ENCODE peak calls at places on chromosome 22, in six cellular contexts. Z is type B pancreatic cell, N is foreskin keratinocyte, G is GM10248, D is AG09319, O is nephron progenitor cell. X is an unnamed sample.

GRCh38 chr22:44585559-44586121 is 87.6 kb upstream of the RTL6 start:
- DNase-seq in Z (no peak), O (no peak), N (no peak), G (no peak), D (no peak), X (no peak)

GRCh38 chr22:38305481-38306448 is 11.5 kb downstream of the CSNK1E start:
- DNase-seq in N (no peak), Z (no peak), G (peak), O (peak), D (no peak), X (peak)

GRCh38 chr22:27405672-27406388 is 395.7 kb downstream of the MN1 start:
- DNase-seq in D (no peak), N (peak), O (peak), G (peak), Z (no peak), X (peak)

GRCh38 chr22:27424319-27424718 is 377.2 kb downstream of the MN1 start:
- DNase-seq in Z (no peak), N (no peak), G (no peak), D (no peak), O (no peak), X (no peak)

GRCh38 chr22:29870574-29870973 is 12.4 kb upstream of the MTMR3 start:
- DNase-seq in N (peak), D (no peak), G (no peak), O (no peak), Z (no peak), X (peak)

GRCh38 chr22:35446365-35446764 is 46.4 kb downstream of the MCM5 start:
- DNase-seq in G (no peak), O (no peak), N (peak), Z (no peak), D (no peak), X (peak)

GRCh38 chr22:36160499-36160942 is at the start of gene APOL3:
- DNase-seq in Z (no peak), D (no peak), O (no peak), N (no peak), G (peak), X (peak)

GRCh38 chr22:47736166-47737034 is 974.0 kb downstream of the TBC1D22A start:
- DNase-seq in O (no peak), N (peak), G (no peak), Z (no peak), D (no peak), X (no peak)

GRCh38 chr22:44846726-44847275 is 94.4 kb downstream of the ARHGAP8 start:
- DNase-seq in O (no peak), N (no peak), Z (no peak), G (no peak), D (no peak), X (no peak)

GRCh38 chr22:28019360-28019759 is 100.3 kb upstream of the PITPNB start:
- DNase-seq in D (no peak), G (no peak), Z (no peak), O (no peak), N (no peak), X (peak)

GRCh38 chr22:46078241-46079092 is 71.9 kb upstream of the PPARA start:
- DNase-seq in Z (no peak), D (peak), N (no peak), G (no peak), O (no peak), X (no peak)

GRCh38 chr22:29755889-29756288 is 10.9 kb downstream of the ZMAT5 start:
- DNase-seq in D (no peak), G (no peak), Z (no peak), O (no peak), N (no peak), X (no peak)

GRCh38 chr22:41907436-41908401 is 7.2 kb downstream of the SHISA8 start:
- DNase-seq in D (no peak), N (no peak), Z (no peak), O (no peak), G (no peak), X (no peak)

GRCh38 chr22:23058481-23059336 is 11.6 kb upstream of the GNAZ start:
- DNase-seq in N (no peak), Z (peak), G (no peak), D (no peak), O (no peak), X (no peak)

GRCh38 chr22:19173047-19174035 is 5.2 kb downstream of the SLC25A1 start:
- DNase-seq in D (no peak), O (no peak), N (no peak), Z (no peak), G (no peak), X (no peak)

GRCh38 chr22:38850399-38850798 is 6.6 kb upstream of the NPTXR start:
- DNase-seq in O (no peak), N (no peak), D (no peak), Z (no peak), G (no peak), X (no peak)

GRCh38 chr22:49765091-49765771 is 62.4 kb downstream of the BRD1 start:
- DNase-seq in O (no peak), D (no peak), Z (peak), G (no peak), N (no peak), X (no peak)

GRCh38 chr22:20530368-20531153 is 23.2 kb downstream of the MED15 start:
- DNase-seq in G (no peak), N (peak), D (no peak), O (no peak), Z (no peak), X (peak)

GRCh38 chr22:47276219-47276843 is 513.9 kb downstream of the TBC1D22A start:
- DNase-seq in Z (no peak), N (no peak), G (no peak), O (no peak), D (no peak), X (no peak)

GRCh38 chr22:49404020-49404419 is 423.7 kb downstream of the BRD1 start:
- DNase-seq in O (no peak), G (no peak), N (no peak), Z (peak), D (no peak), X (no peak)

GRCh38 chr22:46262449-46263207 is 515 bp downstream of the PKDREJ start:
- DNase-seq in Z (no peak), G (no peak), O (peak), N (no peak), D (no peak), X (peak)

GRCh38 chr22:19060356-19061009 is 61.7 kb downstream of the DGCR2 start:
- DNase-seq in Z (peak), G (no peak), O (no peak), N (peak), D (no peak), X (peak)

GRCh38 chr22:47571616-47572015 is 809.2 kb downstream of the TBC1D22A start:
- DNase-seq in N (no peak), O (no peak), D (no peak), G (no peak), Z (peak), X (no peak)

GRCh38 chr22:29030618-29031235 is 30.9 kb downstream of the C22orf31 start:
- DNase-seq in O (peak), Z (peak), G (no peak), D (no peak), N (peak), X (peak)

GRCh38 chr22:36743591-36744412 is 32.1 kb downstream of the IFT27 start:
- DNase-seq in N (no peak), D (no peak), G (no peak), Z (peak), O (no peak), X (no peak)

GRCh38 chr22:27962268-27963191 is 43.5 kb upstream of the PITPNB start:
- DNase-seq in G (no peak), O (no peak), N (no peak), Z (no peak), D (no peak), X (no peak)

GRCh38 chr22:44534335-44534734 is 36.3 kb upstream of the RTL6 start:
- DNase-seq in Z (no peak), D (no peak), N (no peak), G (no peak), O (no peak), X (no peak)

GRCh38 chr22:36221799-36222751 is 17.3 kb downstream of the APOL2 start:
- DNase-seq in Z (no peak), G (peak), D (no peak), N (no peak), O (peak), X (peak)

GRCh38 chr22:45227645-45228400 is 12.9 kb downstream of the KIAA0930 start:
- DNase-seq in N (no peak), Z (no peak), D (no peak), O (no peak), G (no peak), X (no peak)

GRCh38 chr22:29050457-29050856 is 11.2 kb downstream of the C22orf31 start:
- DNase-seq in N (no peak), G (no peak), D (no peak), Z (no peak), O (no peak), X (no peak)

GRCh38 chr22:40540265-40540664 is 96.3 kb downstream of the MRTFA start:
- DNase-seq in D (no peak), G (no peak), O (no peak), Z (no peak), N (no peak), X (no peak)
- TF ChIP-seq CTCF in D (no peak), G (no peak), O (no peak), Z (no peak), N (no peak), X (no peak)

GRCh38 chr22:21791635-21792625 is 56.3 kb upstream of the YPEL1 start:
- DNase-seq in O (no peak), N (no peak), D (no peak), Z (no peak), G (peak), X (peak)
- TF ChIP-seq CTCF in O (no peak), N (peak), D (no peak), Z (no peak), G (no peak), X (no peak)

GRCh38 chr22:24706050-24706449 is 68.5 kb downstream of the PIWIL3 start:
- DNase-seq in Z (no peak), D (no peak), G (no peak), N (no peak), O (peak), X (no peak)
- TF ChIP-seq CTCF in Z (no peak), D (no peak), G (no peak), N (no peak), O (peak), X (no peak)

DNA sequence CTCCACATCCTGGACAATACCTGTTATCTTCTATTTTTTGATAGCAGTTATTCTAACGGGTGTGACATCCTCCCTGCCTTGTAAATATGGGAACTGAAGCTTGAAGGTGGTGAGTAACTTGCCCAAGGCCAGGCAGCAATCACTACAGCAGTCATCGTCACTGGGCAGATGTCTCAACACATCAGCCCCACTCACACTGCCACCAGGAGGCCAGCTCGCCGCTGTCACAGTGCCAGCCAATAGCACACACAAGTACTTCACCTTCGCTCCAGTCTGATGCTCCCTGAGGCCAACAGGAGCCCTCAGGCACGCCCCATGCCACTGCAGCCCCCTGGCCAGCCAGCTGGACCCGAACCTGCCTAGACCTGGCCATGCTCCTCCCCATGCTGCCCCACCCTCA is 4.9 kb upstream of the TTLL1 start:
- DNase-seq in D (no peak), Z (no peak), G (no peak), N (no peak), O (no peak), X (peak)
- TF ChIP-seq CTCF in D (no peak), Z (no peak), G (no peak), N (peak), O (no peak), X (peak)

X was measured in bronchial epithelial cell.